ENCODE peak calls at places on chromosomes 16 and 17, in five cellular contexts. E is IMR-90, L is heart left ventricle, B is gastrocnemius medialis, C is A549. T is an unnamed sample.

GRCh38 chr16:74447578-74447977 is 26.3 kb upstream of the CLEC18B start:
- DNase-seq in E (no peak), L (no peak), B (no peak), C (no peak), T (no peak)

GRCh38 chr16:11668590-11669379 is 530 bp downstream of the SNN start:
- DNase-seq in E (no peak), L (peak; percentile 43), B (no peak), C (no peak), T (peak; percentile 91)

GRCh38 chr17:50946223-50946890 is 80.2 kb upstream of the TOB1 start:
- DNase-seq in E (no peak), L (no peak), B (no peak), C (no peak), T (no peak)

GRCh38 chr16:1534021-1535020 is 855 bp downstream of the TMEM204 start:
- DNase-seq in E (peak; percentile 11), L (no peak), B (no peak), C (no peak), T (no peak)

GRCh38 chr17:74123350-74123749 is 80.1 kb upstream of the RPL38 start:
- DNase-seq in E (no peak), L (no peak), B (no peak), C (no peak), T (no peak)

GRCh38 chr17:50396261-50397110 is 837 bp downstream of the LRRC59 start:
- DNase-seq in E (peak; percentile 56), L (no peak), B (no peak), C (peak; percentile 58), T (no peak)

GRCh38 chr16:27849621-27850020 is 213.9 kb downstream of the GSG1L start:
- DNase-seq in E (no peak), L (no peak), B (no peak), C (no peak), T (no peak)

GRCh38 chr16:23514381-23515152 is 4.3 kb upstream of the GGA2 start:
- DNase-seq in E (no peak), L (no peak), B (no peak), C (no peak), T (no peak)

GRCh38 chr17:75504347-75505151 is 10.8 kb downstream of the CASKIN2 start:
- DNase-seq in E (no peak), L (no peak), B (no peak), C (peak; percentile 89), T (peak; percentile 85)

GRCh38 chr17:19310151-19310550 is 52.4 kb downstream of the B9D1 start:
- DNase-seq in E (no peak), L (no peak), B (no peak), C (no peak), T (peak; percentile 53)

GRCh38 chr17:7589204-7589868 is 558 bp downstream of the SOX15 start:
- DNase-seq in E (peak; percentile 83), L (peak; percentile 80), B (peak; percentile 56), C (no peak), T (peak; percentile 93)

GRCh38 chr17:32626371-32626770 is 139.6 kb downstream of the CDK5R1 start:
- DNase-seq in E (no peak), L (no peak), B (no peak), C (no peak), T (no peak)

GRCh38 chr17:44110823-44111633 is 12.4 kb downstream of the HDAC5 start:
- DNase-seq in E (peak; percentile 86), L (peak; percentile 100), B (peak; percentile 98), C (peak; percentile 86), T (peak; percentile 95)

GRCh38 chr16:21263640-21264211 is 14.4 kb downstream of the CRYM start:
- DNase-seq in E (peak; percentile 18), L (no peak), B (no peak), C (peak; percentile 30), T (no peak)

GRCh38 chr17:22128171-22128570 is 435.8 kb downstream of the KCNJ18 start:
- DNase-seq in E (no peak), L (no peak), B (no peak), C (no peak), T (no peak)

GRCh38 chr16:66932076-66932475 is 2.1 kb downstream of the CIAO2B start:
- DNase-seq in E (no peak), L (no peak), B (no peak), C (no peak), T (no peak)

GRCh38 chr16:89404561-89404960 is 85.8 kb downstream of the ANKRD11 start:
- DNase-seq in E (no peak), L (no peak), B (no peak), C (no peak), T (no peak)
- TF ChIP-seq POLR2A in E (no peak), L (no peak), B (no peak), C (no peak), T (no peak)

GRCh38 chr17:1684307-1685189 is at the start of gene PRPF8:
- DNase-seq in E (peak; percentile 96), L (peak; percentile 97), B (peak; percentile 97), C (peak; percentile 99), T (peak; percentile 97)
- H3K27ac ChIP-seq in E (peak within 1 kb of the TSS; percentile 85), L (peak within 1 kb of the TSS; percentile 95), B (peak within 1 kb of the TSS; percentile 91), C (peak within 1 kb of the TSS; percentile 95), T (peak within 1 kb of the TSS; percentile 98)

DNA sequence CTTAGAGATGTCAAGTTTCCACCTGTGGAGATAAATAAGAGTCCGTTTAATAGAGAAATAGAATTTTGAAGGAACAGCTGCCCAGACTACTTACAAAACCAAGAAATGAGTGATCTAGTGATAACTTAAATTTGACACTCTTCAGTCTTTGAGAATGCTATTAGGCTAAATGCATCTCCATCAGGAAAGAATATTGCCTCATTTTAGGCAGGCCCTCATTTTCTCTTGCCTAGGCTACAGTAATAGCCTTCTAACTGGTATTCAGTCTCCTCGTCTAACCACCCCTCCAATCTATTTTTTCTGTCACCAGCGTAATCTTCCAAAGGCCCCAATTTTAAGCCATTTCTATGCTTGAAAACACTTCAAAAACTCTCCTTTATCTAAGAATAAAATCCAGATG is 537.8 kb upstream of the CA10 start:
- DNase-seq in E (no peak), L (no peak), B (no peak), C (no peak), T (no peak)
- H3K9me3 ChIP-seq in E (peaks cover 5% of the 10 kb centered on the region), L (no peaks in the 10 kb centered on the region), B (no peaks in the 10 kb centered on the region), C (no peaks in the 10 kb centered on the region), T (no peaks in the 10 kb centered on the region)

DNA sequence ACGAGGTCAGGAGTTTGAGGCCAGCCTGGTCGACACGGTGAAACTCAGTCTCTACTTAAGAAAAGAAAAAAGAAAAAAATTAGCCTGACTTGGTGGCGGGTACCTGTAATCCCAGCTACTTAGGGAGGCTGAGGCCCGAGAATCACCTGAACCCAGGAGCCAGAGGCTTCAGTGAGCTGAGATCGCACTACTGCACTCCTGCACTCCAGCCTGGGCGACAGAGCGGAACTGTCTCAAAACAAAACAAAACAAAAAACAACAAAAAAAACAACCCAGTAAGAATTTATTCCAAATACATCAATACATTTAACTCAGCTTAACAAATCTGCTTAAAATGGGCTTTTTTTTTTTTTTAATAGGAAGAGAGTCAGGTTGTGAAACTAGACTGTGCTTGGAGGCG is 23.3 kb downstream of the KANSL1 start:
- DNase-seq in E (no peak), L (no peak), B (no peak), C (no peak), T (no peak)
- TF ChIP-seq POLR2A in E (no peak), L (no peak), B (no peak), C (no peak), T (no peak)

GRCh38 chr17:8959312-8959918 is 6.1 kb downstream of the PIK3R5 start:
- DNase-seq in E (no peak), L (no peak), B (no peak), C (no peak), T (no peak)

GRCh38 chr17:8963017-8963416 is 2.5 kb downstream of the PIK3R5 start:
- DNase-seq in E (no peak), L (no peak), B (no peak), C (no peak), T (no peak)

GRCh38 chr17:8961861-8962260 is 3.6 kb downstream of the PIK3R5 start:
- DNase-seq in E (no peak), L (no peak), B (no peak), C (no peak), T (no peak)

GRCh38 chr17:8957721-8958120 is 7.8 kb downstream of the PIK3R5 start:
- DNase-seq in E (no peak), L (no peak), B (no peak), C (no peak), T (peak; percentile 23)

DNA sequence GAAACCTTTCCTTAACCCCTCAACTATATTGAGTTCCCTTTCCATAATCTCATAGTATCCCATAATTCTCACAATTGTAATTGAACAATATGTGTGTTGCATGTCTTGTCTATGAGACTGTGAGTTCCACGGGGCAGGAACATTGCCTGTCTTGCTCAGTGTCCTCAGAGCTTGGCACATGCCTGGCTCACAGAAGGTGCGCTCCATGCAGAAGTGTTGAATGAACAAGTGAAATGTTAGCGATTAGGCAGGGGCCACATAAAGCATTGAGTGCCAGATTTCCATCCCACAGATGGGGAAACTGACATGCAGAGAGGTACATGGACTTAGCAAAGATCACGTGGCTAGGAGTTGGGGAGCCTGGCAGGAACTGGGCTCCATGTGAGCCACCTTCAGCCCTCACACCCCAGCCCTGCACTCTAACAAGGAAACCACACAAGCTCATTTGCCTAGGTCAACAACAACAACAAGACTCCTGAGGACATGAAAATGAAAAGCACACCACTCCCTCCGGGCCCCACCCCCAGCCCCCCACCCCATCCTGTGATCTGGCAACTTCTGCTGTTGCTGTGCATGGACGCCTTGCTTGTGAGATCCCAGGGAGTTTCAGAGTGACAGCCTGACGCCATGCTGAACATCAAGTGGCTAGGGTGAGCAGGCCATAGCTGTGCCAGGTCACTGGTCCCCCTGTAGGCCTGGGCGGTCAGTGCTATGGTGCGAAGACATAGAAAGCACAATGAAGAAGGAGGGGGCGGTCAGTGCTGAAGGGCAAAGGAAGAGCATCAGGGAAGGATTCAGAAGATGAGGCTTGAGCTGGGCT is 5.0 kb downstream of the PIK3R5 start:
- DNase-seq in E (no peak), L (no peak), B (no peak), C (no peak), T (no peak)
- H3K27ac ChIP-seq in E (no peak overlapping the region), L (no peak overlapping the region), B (no peak overlapping the region), C (no peak overlapping the region), T (no peak overlapping the region)

DNA sequence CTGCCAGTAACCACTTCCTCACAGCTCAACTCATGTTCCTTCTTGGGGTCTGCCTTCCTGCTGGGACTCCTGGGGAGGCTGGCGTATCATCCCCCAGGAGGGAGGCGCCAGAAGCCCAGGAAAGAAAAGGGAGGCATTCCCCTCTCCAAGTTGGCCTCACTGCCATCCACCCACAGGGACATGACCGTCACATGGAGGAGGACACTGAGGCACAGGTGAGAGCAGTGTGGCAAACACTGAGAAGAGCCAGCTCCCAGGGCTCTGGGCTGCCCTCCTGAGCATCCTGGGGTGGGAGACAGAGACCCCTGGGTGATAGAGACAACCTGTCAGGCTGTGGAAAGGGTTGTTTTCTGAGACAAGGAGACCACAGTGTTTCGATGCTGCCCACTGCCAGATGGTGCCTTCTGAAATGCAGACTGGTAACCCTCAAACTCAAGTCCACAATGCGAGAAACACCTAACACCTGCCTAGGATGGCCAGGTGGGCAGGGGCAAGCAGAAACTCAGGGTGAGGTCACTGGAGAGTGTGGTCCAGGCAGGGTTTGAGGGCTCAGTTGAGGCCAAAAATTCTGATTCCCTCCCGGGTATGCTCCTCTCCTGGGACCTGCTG is 1722.1 kb downstream of the TP53TG3F start:
- DNase-seq in E (no peak), L (no peak), B (no peak), C (no peak), T (no peak)
- H3K9me3 ChIP-seq in E (peaks cover 33% of the 10 kb centered on the region), L (no peaks in the 10 kb centered on the region), B (no peaks in the 10 kb centered on the region), C (no peaks in the 10 kb centered on the region), T (peaks cover 46% of the 10 kb centered on the region)